ENCODE peak calls at places on chromosome 4, in five cellular contexts. Y is adipocyte, G is D341Med, S is mammary epithelial cell, N is upper lobe of right lung. H is an unnamed sample.
A peak's percentile ranks its signal among the peaks of the same experiment; 100 is the strongest.

GRCh38 chr4:119313237-119313636 is 8.7 kb downstream of the FABP2 start:
- DNase-seq in Y (no peak), G (no peak), S (no peak), N (no peak), H (no peak)

GRCh38 chr4:73751166-73751565 is 10.8 kb downstream of the CXCL8 start:
- DNase-seq in Y (no peak), G (no peak), S (no peak), N (no peak), H (no peak)

GRCh38 chr4:6692806-6693205 is 872 bp upstream of the S100P start:
- DNase-seq in Y (peak; percentile 58), G (no peak), S (peak; percentile 21), N (no peak), H (no peak)

GRCh38 chr4:187309456-187309855 is 585.8 kb upstream of the FAT1 start:
- DNase-seq in Y (peak; percentile 43), G (no peak), S (peak; percentile 73), N (no peak), H (no peak)

GRCh38 chr4:38111717-38112116 is 151.5 kb downstream of the PTTG2 start:
- DNase-seq in Y (no peak), G (no peak), S (no peak), N (no peak), H (no peak)

GRCh38 chr4:71206763-71207162 is 132.1 kb upstream of the SLC4A4 start:
- DNase-seq in Y (peak; percentile 80), G (no peak), S (no peak), N (no peak), H (no peak)

GRCh38 chr4:38180456-38180855 is 220.3 kb downstream of the PTTG2 start:
- DNase-seq in Y (no peak), G (no peak), S (peak; percentile 74), N (no peak), H (no peak)

GRCh38 chr4:186109245-186109644 is 4.7 kb downstream of the FAM149A start:
- DNase-seq in Y (no peak), G (no peak), S (no peak), N (no peak), H (no peak)

GRCh38 chr4:111475001-111475400 is 670.3 kb upstream of the FAM241A start:
- DNase-seq in Y (peak; percentile 43), G (peak; percentile 45), S (peak; percentile 6), N (no peak), H (peak; percentile 38)

GRCh38 chr4:53889335-53890084 is 174.9 kb downstream of the CHIC2 start:
- DNase-seq in Y (peak; percentile 60), G (no peak), S (no peak), N (no peak), H (no peak)

GRCh38 chr4:146643812-146644401 is 5.2 kb downstream of the POU4F2 start:
- DNase-seq in Y (peak; percentile 43), G (no peak), S (peak; percentile 15), N (no peak), H (peak; percentile 57)

GRCh38 chr4:152634110-152634760 is 45.6 kb downstream of the TMEM154 start:
- DNase-seq in Y (no peak), G (no peak), S (peak; percentile 90), N (no peak), H (no peak)

GRCh38 chr4:160877087-160877790 is 1286.6 kb downstream of the FSTL5 start:
- DNase-seq in Y (no peak), G (no peak), S (no peak), N (no peak), H (no peak)

GRCh38 chr4:182536221-182536620 is 293.0 kb downstream of the TENM3 start:
- DNase-seq in Y (no peak), G (no peak), S (no peak), N (no peak), H (no peak)

GRCh38 chr4:76301068-76301774 is 5.3 kb upstream of the STBD1 start:
- DNase-seq in Y (peak; percentile 86), G (no peak), S (peak; percentile 95), N (no peak), H (no peak)

GRCh38 chr4:112509243-112510190 is 6.5 kb downstream of the NEUROG2 start:
- DNase-seq in Y (no peak), G (peak; percentile 41), S (no peak), N (no peak), H (peak; percentile 45)

GRCh38 chr4:8585721-8586161 is 5.5 kb downstream of the GPR78 start:
- DNase-seq in Y (no peak), G (no peak), S (no peak), N (peak; percentile 52), H (no peak)

GRCh38 chr4:27121830-27122229 is 261.2 kb downstream of the STIM2 start:
- DNase-seq in Y (no peak), G (no peak), S (no peak), N (no peak), H (no peak)

GRCh38 chr4:4492161-4492847 is 49.5 kb downstream of the STX18 start:
- DNase-seq in Y (peak; percentile 27), G (no peak), S (no peak), N (no peak), H (no peak)

GRCh38 chr4:174521800-174522182 is 497 bp downstream of the HPGD start:
- DNase-seq in Y (no peak), G (peak; percentile 35), S (peak; percentile 22), N (peak; percentile 68), H (peak; percentile 24)

GRCh38 chr4:139740531-139741041 is 75.0 kb downstream of the MGST2 start:
- DNase-seq in Y (peak; percentile 92), G (no peak), S (peak; percentile 59), N (peak; percentile 74), H (no peak)

GRCh38 chr4:1050486-1051213 is 39.2 kb downstream of the FGFRL1 start:
- DNase-seq in Y (no peak), G (peak; percentile 35), S (no peak), N (peak; percentile 58), H (no peak)

GRCh38 chr4:18198653-18199052 is 177.1 kb upstream of the LCORL start:
- DNase-seq in Y (no peak), G (no peak), S (no peak), N (no peak), H (no peak)

GRCh38 chr4:2860391-2861348 is 17.0 kb downstream of the ADD1 start:
- DNase-seq in Y (peak; percentile 65), G (no peak), S (no peak), N (peak; percentile 73), H (no peak)

GRCh38 chr4:15159477-15160019 is 157.3 kb downstream of the CPEB2 start:
- DNase-seq in Y (no peak), G (no peak), S (no peak), N (no peak), H (no peak)

GRCh38 chr4:10456270-10457254 is 664 bp downstream of the ZNF518B start:
- DNase-seq in Y (peak; percentile 77), G (peak; percentile 34), S (peak; percentile 43), N (peak; percentile 77), H (no peak)

GRCh38 chr4:98522603-98523395 is 135.6 kb downstream of the TSPAN5 start:
- DNase-seq in Y (peak; percentile 87), G (no peak), S (peak; percentile 63), N (no peak), H (peak; percentile 42)

GRCh38 chr4:169079942-169080827 is 70.1 kb upstream of the CBR4 start:
- DNase-seq in Y (peak; percentile 87), G (no peak), S (peak; percentile 25), N (peak; percentile 66), H (no peak)

GRCh38 chr4:6761540-6762243 is 20.8 kb upstream of the KIAA0232 start:
- DNase-seq in Y (peak; percentile 56), G (no peak), S (no peak), N (peak; percentile 53), H (no peak)

GRCh38 chr4:111839186-111839585 is 306.1 kb upstream of the FAM241A start:
- DNase-seq in Y (no peak), G (no peak), S (no peak), N (no peak), H (peak; percentile 27)

GRCh38 chr4:48578132-48578964 is 88.3 kb downstream of the ZAR1 start:
- DNase-seq in Y (peak; percentile 92), G (peak; percentile 66), S (peak; percentile 51), N (no peak), H (peak; percentile 51)

GRCh38 chr4:7957113-7957656 is 17.5 kb upstream of the AFAP1 start:
- DNase-seq in Y (no peak), G (no peak), S (no peak), N (no peak), H (no peak)

GRCh38 chr4:535924-536281 is 36.9 kb downstream of the PIGG start:
- DNase-seq in Y (no peak), G (no peak), S (no peak), N (no peak), H (no peak)

GRCh38 chr4:186844059-186844681 is 120.5 kb upstream of the FAT1 start:
- DNase-seq in Y (peak; percentile 78), G (no peak), S (no peak), N (no peak), H (peak; percentile 69)

GRCh38 chr4:165787516-165788274 is 85.3 kb upstream of the TLL1 start:
- DNase-seq in Y (no peak), G (no peak), S (peak; percentile 61), N (no peak), H (no peak)

GRCh38 chr4:25900901-25901500 is 13.0 kb upstream of the SMIM20 start:
- DNase-seq in Y (no peak), G (peak; percentile 81), S (no peak), N (no peak), H (no peak)

GRCh38 chr4:152342293-152342692 is 193.6 kb downstream of the FBXW7 start:
- DNase-seq in Y (no peak), G (no peak), S (peak; percentile 39), N (no peak), H (no peak)

GRCh38 chr4:30495261-30496050 is 224.7 kb upstream of the PCDH7 start:
- DNase-seq in Y (no peak), G (peak; percentile 38), S (no peak), N (no peak), H (no peak)

GRCh38 chr4:16136771-16137170 is 52.9 kb upstream of the PROM1 start:
- DNase-seq in Y (no peak), G (no peak), S (no peak), N (no peak), H (no peak)

H was measured in neuronal stem cell.